ENCODE peak calls at places on chromosomes 5 and 9, in eight cellular contexts. R is left lung; M is activated T-cell treated with anti-CD3 and anti-CD28 coated beads for 1 hour; T is effector CD4-positive, alpha-beta T cell; V is AG08395; X is stimulated activated CD8-positive, alpha-beta memory T cell treated with anti-CD3 and anti-CD28 coated beads, Interleukin-4, amount 100 ng/mL, for 1 hour; I is AG09319; U is HEK293T. A is an unnamed sample.
A peak's percentile ranks its signal among the peaks of the same experiment; 100 is the strongest.

GRCh38 chr5:78647411-78647818 is 1.2 kb downstream of the LHFPL2 start:
- DNase-seq in T (no peak), R (no peak), U (no peak), M (no peak), V (peak; percentile 19), X (no peak), I (no peak), A (peak; percentile 58)

GRCh38 chr5:149886060-149886459 is 58.5 kb downstream of the PDE6A start:
- DNase-seq in T (no peak), I (no peak), M (no peak), R (no peak), V (peak; percentile 31), X (no peak), U (no peak), A (no peak)

GRCh38 chr9:130681769-130682489 is 11.7 kb upstream of the EXOSC2 start:
- DNase-seq in R (no peak), U (peak; percentile 48), I (no peak), V (no peak), T (no peak), M (no peak), X (no peak), A (peak; percentile 55)

GRCh38 chr5:66932446-66932845 is 264.2 kb downstream of the CD180 start:
- DNase-seq in V (no peak), X (no peak), I (no peak), U (no peak), T (no peak), R (no peak), M (no peak), A (no peak)

GRCh38 chr9:110947645-110948044 is 90.6 kb downstream of the LPAR1 start:
- DNase-seq in U (no peak), V (no peak), M (no peak), I (no peak), T (no peak), R (no peak), X (no peak), A (no peak)

GRCh38 chr5:64666058-64666457 is 24.2 kb upstream of the SHISAL2B start:
- DNase-seq in V (no peak), I (no peak), T (no peak), R (no peak), M (no peak), U (no peak), X (no peak), A (peak; percentile 88)

GRCh38 chr5:138545919-138546562 is 3.0 kb upstream of the ETF1 start:
- DNase-seq in R (no peak), V (no peak), T (no peak), I (no peak), U (no peak), M (no peak), X (no peak), A (no peak)

GRCh38 chr5:1480217-1480616 is 35.0 kb upstream of the SLC6A3 start:
- DNase-seq in M (no peak), X (no peak), V (no peak), R (peak; percentile 95), T (no peak), U (no peak), I (no peak), A (peak; percentile 30)

GRCh38 chr5:89929834-89930233 is 479.7 kb downstream of the CETN3 start:
- DNase-seq in U (no peak), X (no peak), I (no peak), R (no peak), T (no peak), M (no peak), V (no peak), A (no peak)

GRCh38 chr9:34276772-34277171 is 52.3 kb downstream of the KIF24 start:
- DNase-seq in T (no peak), X (no peak), R (no peak), V (no peak), M (no peak), I (no peak), U (no peak), A (no peak)

GRCh38 chr5:12794476-12795332 is 890.5 kb upstream of the CTNND2 start:
- DNase-seq in M (no peak), V (no peak), T (no peak), U (no peak), X (no peak), I (no peak), R (peak; percentile 73), A (no peak)

GRCh38 chr9:127311239-127311741 is 46.7 kb downstream of the GARNL3 start:
- DNase-seq in V (peak; percentile 44), R (no peak), M (no peak), T (no peak), I (peak; percentile 37), X (peak; percentile 7), U (no peak), A (peak; percentile 63)

GRCh38 chr9:116452634-116453033 is 234.5 kb upstream of the TRIM32 start:
- DNase-seq in V (no peak), R (no peak), T (no peak), I (no peak), M (no peak), X (no peak), U (no peak), A (no peak)

GRCh38 chr5:132759114-132760042 is 12.2 kb downstream of the CCNI2 start:
- DNase-seq in V (no peak), T (no peak), M (no peak), I (no peak), R (no peak), X (no peak), U (no peak), A (no peak)

GRCh38 chr5:36417668-36418067 is 116.0 kb upstream of the RANBP3L start:
- DNase-seq in V (no peak), U (no peak), T (no peak), R (no peak), I (no peak), M (no peak), X (no peak), A (peak; percentile 39)

GRCh38 chr9:12797037-12797436 is 22.2 kb downstream of the LURAP1L start:
- DNase-seq in U (no peak), I (no peak), M (no peak), X (no peak), T (no peak), R (no peak), V (no peak), A (no peak)

GRCh38 chr9:4167040-4167671 is 132.7 kb downstream of the GLIS3 start:
- DNase-seq in X (no peak), I (peak; percentile 51), R (no peak), U (no peak), M (no peak), V (peak; percentile 34), T (no peak), A (no peak)

GRCh38 chr9:82890401-82890800 is 172.5 kb downstream of the RASEF start:
- DNase-seq in T (no peak), R (no peak), I (no peak), V (no peak), M (no peak), U (no peak), X (no peak), A (no peak)

GRCh38 chr9:133641396-133641655 is 5.2 kb downstream of the DBH start:
- DNase-seq in M (no peak), X (no peak), V (no peak), I (no peak), T (no peak), U (no peak), R (peak; percentile 48), A (no peak)

GRCh38 chr9:36154213-36154952 is 14.8 kb upstream of the CCIN start:
- DNase-seq in U (no peak), T (no peak), V (peak; percentile 51), I (no peak), X (no peak), M (no peak), R (no peak), A (peak; percentile 89)

GRCh38 chr5:33939863-33940262 is 3.7 kb downstream of the RXFP3 start:
- DNase-seq in X (no peak), M (no peak), V (no peak), I (no peak), U (no peak), R (no peak), T (no peak), A (peak; percentile 75)

GRCh38 chr5:36691241-36691640 is 84.8 kb downstream of the SLC1A3 start:
- DNase-seq in V (no peak), R (no peak), X (no peak), M (no peak), U (no peak), I (no peak), T (no peak), A (no peak)

GRCh38 chr5:7745882-7746735 is 104.8 kb downstream of the CFAP90 start:
- DNase-seq in T (peak; percentile 6), I (peak; percentile 38), M (peak; percentile 22), R (no peak), V (peak; percentile 63), X (no peak), U (peak; percentile 63), A (peak; percentile 80)

GRCh38 chr9:83027153-83027867 is 35.6 kb downstream of the RASEF start:
- DNase-seq in X (no peak), I (peak; percentile 10), U (no peak), M (no peak), R (no peak), V (peak; percentile 83), T (no peak), A (no peak)

GRCh38 chr5:168740821-168741213 is 161.6 kb upstream of the PANK3 start:
- DNase-seq in R (no peak), T (no peak), I (no peak), V (no peak), M (no peak), X (no peak), U (no peak), A (no peak)

GRCh38 chr5:27144456-27144855 is 106.1 kb upstream of the CDH9 start:
- DNase-seq in M (no peak), X (no peak), I (no peak), V (no peak), R (no peak), U (no peak), T (no peak), A (no peak)

GRCh38 chr9:36625006-36625600 is 52.4 kb downstream of the MELK start:
- DNase-seq in U (no peak), X (no peak), M (no peak), V (peak; percentile 93), T (no peak), R (no peak), I (peak; percentile 47), A (no peak)

GRCh38 chr5:33370135-33370472 is 70.7 kb upstream of the TARS1 start:
- DNase-seq in M (no peak), R (no peak), T (no peak), X (no peak), V (peak; percentile 47), U (no peak), I (peak; percentile 67), A (no peak)

GRCh38 chr5:149651686-149652085 is 70.4 kb downstream of the ARHGEF37 start:
- DNase-seq in T (no peak), X (no peak), U (no peak), I (no peak), V (no peak), M (no peak), R (no peak), A (peak; percentile 21)

GRCh38 chr5:10635257-10635860 is 71.5 kb downstream of the ANKRD33B start:
- DNase-seq in V (peak; percentile 32), T (peak; percentile 31), X (peak; percentile 30), R (peak; percentile 56), I (no peak), M (peak; percentile 39), U (no peak), A (no peak)

GRCh38 chr5:15495026-15495425 is 5.0 kb upstream of the FBXL7 start:
- DNase-seq in U (peak; percentile 8), R (no peak), X (no peak), M (no peak), T (no peak), V (peak; percentile 24), I (no peak), A (no peak)

GRCh38 chr5:36392818-36393217 is 91.1 kb upstream of the RANBP3L start:
- DNase-seq in I (peak; percentile 12), M (no peak), T (no peak), U (no peak), X (no peak), V (peak; percentile 71), R (no peak), A (peak; percentile 72)

GRCh38 chr5:124090115-124090514 is 578.1 kb downstream of the CSNK1G3 start:
- DNase-seq in V (no peak), X (no peak), U (no peak), I (no peak), M (no peak), R (no peak), T (no peak), A (no peak)

GRCh38 chr9:100474082-100474949 is 1.4 kb downstream of the TMEFF1 start:
- DNase-seq in V (no peak), X (no peak), M (no peak), T (no peak), U (peak; percentile 37), I (no peak), R (no peak), A (peak; percentile 7)